ENCODE peak calls at places on chromosome 5, in eight cellular contexts. Z is right cardiac atrium, E is heart left ventricle, I is stomach, U is foreskin keratinocyte, F is tibial artery, H is heart right ventricle, C is fibroblast of lung. P is an unnamed sample.

GRCh38 chr5:111126896-111127295 is 34.7 kb downstream of the WDR36 start:
- DNase-seq in Z (no peak), U (no peak), C (no peak), E (no peak), F (no peak), H (no peak), I (no peak), P (no peak)

GRCh38 chr5:136511046-136511445 is 145.7 kb upstream of the TRPC7 start:
- DNase-seq in H (no peak), C (no peak), Z (no peak), E (no peak), F (no peak), I (no peak), U (no peak), P (no peak)

GRCh38 chr5:135433626-135434426 is 13.3 kb downstream of the DCANP1 start:
- DNase-seq in H (no peak), E (no peak), U (no peak), Z (peak; percentile 40), F (no peak), C (peak; percentile 56), I (no peak), P (no peak)

GRCh38 chr5:162282191-162282590 is 214.6 kb downstream of the GABRG2 start:
- DNase-seq in I (no peak), H (no peak), C (no peak), U (no peak), Z (no peak), E (no peak), F (no peak), P (no peak)

GRCh38 chr5:177232761-177233160 is 70.8 kb downstream of the RAB24 start:
- DNase-seq in F (no peak), E (no peak), C (peak; percentile 18), U (peak; percentile 80), H (no peak), I (no peak), Z (no peak), P (no peak)

GRCh38 chr5:72151169-72151568 is 43.9 kb downstream of the MAP1B start:
- DNase-seq in U (no peak), I (no peak), Z (no peak), C (peak; percentile 77), F (no peak), H (no peak), E (no peak), P (no peak)

GRCh38 chr5:175347027-175347426 is 97.0 kb downstream of the DRD1 start:
- DNase-seq in F (no peak), U (peak; percentile 84), H (no peak), C (peak; percentile 60), I (no peak), Z (no peak), E (no peak), P (no peak)

GRCh38 chr5:55650391-55650790 is 61.7 kb downstream of the SLC38A9 start:
- DNase-seq in U (no peak), C (peak; percentile 51), I (no peak), F (no peak), E (no peak), Z (no peak), H (no peak), P (peak; percentile 27)

GRCh38 chr5:17163185-17163584 is 54.2 kb upstream of the BASP1 start:
- DNase-seq in I (no peak), F (no peak), C (no peak), E (no peak), Z (no peak), U (no peak), H (no peak), P (no peak)

GRCh38 chr5:150070277-150070638 is 16.1 kb downstream of the CSF1R start:
- DNase-seq in C (no peak), Z (no peak), U (no peak), F (no peak), I (no peak), E (no peak), H (no peak), P (no peak)

GRCh38 chr5:15560421-15560820 is 60.4 kb downstream of the FBXL7 start:
- DNase-seq in H (no peak), F (no peak), I (no peak), Z (no peak), C (no peak), E (no peak), U (peak; percentile 62), P (no peak)
- H3K27ac ChIP-seq in H (no peak overlapping the region), F (no peak overlapping the region), I (no peak overlapping the region), Z (no peak overlapping the region), C (no peak overlapping the region), E (no peak overlapping the region), U (no peak overlapping the region), P (no peak overlapping the region)

GRCh38 chr5:159183247-159183646 is 26.1 kb downstream of the RNF145 start:
- DNase-seq in H (no peak), F (no peak), I (no peak), Z (no peak), U (no peak), E (no peak), C (no peak), P (no peak)
- H3K27ac ChIP-seq in H (peak overlapping the region; percentile 59), F (no peak overlapping the region), I (no peak overlapping the region), Z (no peak overlapping the region), U (peak overlapping the region; percentile 96), E (peak overlapping the region; percentile 27), C (peak overlapping the region; percentile 60), P (peak overlapping the region; percentile 15)

DNA sequence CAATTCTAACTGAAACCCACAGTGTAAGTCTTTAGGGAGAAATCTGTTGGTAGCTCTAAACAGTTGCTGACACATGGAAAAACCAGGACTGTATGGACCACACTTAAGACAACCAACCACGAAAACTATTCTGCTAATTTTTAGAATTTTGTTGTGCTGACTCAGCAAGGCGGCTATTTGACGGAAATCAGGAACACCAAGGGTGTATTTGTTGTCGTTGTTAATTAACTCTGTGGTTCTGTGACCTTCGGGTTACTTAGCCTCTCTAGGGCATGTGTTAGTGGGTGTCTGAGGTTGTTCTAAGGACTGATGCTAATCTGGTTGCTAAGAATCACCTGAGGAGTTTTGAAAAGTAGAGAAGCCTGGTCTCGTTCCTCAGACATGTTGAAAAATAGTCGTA is 79.2 kb downstream of the ATP10B start:
- DNase-seq in F (no peak), H (no peak), I (no peak), U (no peak), C (no peak), E (no peak), Z (no peak), P (no peak)
- H3K27ac ChIP-seq in F (no peak overlapping the region), H (no peak overlapping the region), I (no peak overlapping the region), U (no peak overlapping the region), C (no peak overlapping the region), E (no peak overlapping the region), Z (no peak overlapping the region), P (no peak overlapping the region)

DNA sequence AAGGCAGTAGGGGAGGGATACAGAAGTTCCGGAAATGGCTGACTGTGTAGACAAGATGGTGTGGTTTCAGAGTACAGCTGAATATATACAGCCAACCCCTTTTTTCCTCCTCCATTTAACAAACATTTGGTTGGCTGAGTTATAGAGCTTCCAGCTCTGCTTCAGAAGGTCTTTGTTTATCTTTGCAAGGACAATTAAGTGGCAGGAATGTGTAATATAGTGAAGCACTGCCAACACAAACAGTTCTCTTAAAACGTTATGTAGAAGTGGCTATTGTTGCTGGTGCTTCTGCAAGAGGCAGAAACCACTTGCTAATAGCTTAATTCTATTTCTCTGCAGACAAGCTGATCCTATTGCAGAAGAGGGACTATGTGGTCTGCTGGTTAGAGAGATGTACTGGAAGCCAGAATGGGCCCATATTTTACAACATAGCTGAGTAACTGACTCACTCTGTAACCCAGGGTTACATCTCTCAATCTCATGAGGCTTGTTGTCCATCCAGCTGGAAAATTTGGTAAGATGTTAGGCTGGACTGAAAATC is 62.7 kb upstream of the OSMR start:
- DNase-seq in I (no peak), U (peak; percentile 26), E (no peak), C (peak; percentile 100), F (peak; percentile 49), Z (no peak), H (peak; percentile 38), P (no peak)
- H3K27ac ChIP-seq in I (no peak overlapping the region), U (no peak overlapping the region), E (peak overlapping the region; percentile 40), C (peak overlapping the region; percentile 73), F (peak overlapping the region; percentile 78), Z (peak overlapping the region; percentile 89), H (peak overlapping the region; percentile 4), P (no peak overlapping the region)

DNA sequence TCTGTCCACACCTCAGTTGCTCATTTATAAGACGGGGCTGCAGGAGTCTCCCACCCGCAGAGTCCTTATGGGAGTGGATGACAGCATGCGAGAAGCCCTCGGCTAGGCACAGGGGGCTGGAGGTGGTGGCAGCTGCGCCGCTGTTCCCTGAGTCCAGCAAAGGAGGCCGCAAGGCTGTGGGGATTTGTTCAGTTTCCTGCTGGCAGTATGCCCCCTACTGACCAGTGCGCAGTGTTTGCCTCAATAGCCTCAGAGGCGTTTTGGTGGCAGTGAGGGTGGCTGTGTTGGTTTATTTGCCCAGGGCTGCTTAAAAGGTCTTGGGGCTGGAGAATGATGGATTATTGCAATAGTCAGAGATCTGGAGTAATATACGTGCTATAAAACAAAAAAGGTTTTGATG is 176.3 kb upstream of the OTULINL start:
- DNase-seq in I (no peak), C (no peak), U (no peak), F (no peak), Z (no peak), E (no peak), H (no peak), P (no peak)
- H3K27ac ChIP-seq in I (no peak overlapping the region), C (no peak overlapping the region), U (no peak overlapping the region), F (no peak overlapping the region), Z (no peak overlapping the region), E (no peak overlapping the region), H (no peak overlapping the region), P (no peak overlapping the region)

GRCh38 chr5:119291056-119291455 is 64.8 kb upstream of the TNFAIP8 start:
- DNase-seq in H (no peak), I (no peak), F (no peak), C (no peak), Z (no peak), U (no peak), E (no peak), P (no peak)

GRCh38 chr5:119290161-119290569 is 65.7 kb upstream of the TNFAIP8 start:
- DNase-seq in U (no peak), C (no peak), E (no peak), I (no peak), Z (no peak), H (no peak), F (no peak), P (no peak)

GRCh38 chr5:119290607-119291006 is 65.2 kb upstream of the TNFAIP8 start:
- DNase-seq in C (no peak), I (no peak), U (no peak), Z (no peak), H (no peak), F (no peak), E (no peak), P (no peak)

GRCh38 chr5:119293202-119293829 is 62.5 kb upstream of the TNFAIP8 start:
- DNase-seq in E (no peak), C (no peak), U (no peak), Z (no peak), I (no peak), F (no peak), H (no peak), P (no peak)

GRCh38 chr5:119291877-119292276 is 63.9 kb upstream of the TNFAIP8 start:
- DNase-seq in C (no peak), I (no peak), Z (no peak), F (no peak), H (no peak), U (no peak), E (no peak), P (no peak)
- H3K27ac ChIP-seq in C (no peak overlapping the region), I (no peak overlapping the region), Z (no peak overlapping the region), F (peak overlapping the region; percentile 72), H (no peak overlapping the region), U (no peak overlapping the region), E (no peak overlapping the region), P (peak overlapping the region; percentile 82)